ENCODE peak calls at places on chromosomes 7 and 10, in seven cellular contexts. I is colonic mucosa, N is H1, X is NT2/D1, O is K562, D is mesendoderm, T is GM12878. H is an unnamed sample.

GRCh38 chr10:58856508-58857240 is 319.8 kb upstream of the PHYHIPL start:
- DNase-seq in I (no peak), N (no peak), X (peak), O (no peak), D (peak), T (no peak), H (no peak)

GRCh38 chr7:104972510-104972909 is 41.5 kb upstream of the KMT2E start:
- DNase-seq in I (no peak), N (no peak), X (no peak), O (no peak), D (no peak), T (no peak), H (no peak)

GRCh38 chr10:61487506-61487905 is 34.3 kb upstream of the TMEM26 start:
- DNase-seq in I (no peak), N (no peak), X (no peak), O (no peak), D (no peak), T (no peak), H (no peak)

GRCh38 chr10:67606572-67606971 is 89.4 kb downstream of the CTNNA3 start:
- DNase-seq in I (no peak), N (no peak), X (peak), O (no peak), D (peak), T (no peak), H (no peak)

GRCh38 chr10:49161411-49161997 is 26.7 kb downstream of the TMEM273 start:
- DNase-seq in I (no peak), N (no peak), X (peak), O (peak), D (peak), T (no peak), H (no peak)

GRCh38 chr10:75272896-75273295 is 37.1 kb upstream of the COMTD1 start:
- DNase-seq in I (no peak), N (no peak), X (no peak), O (no peak), D (no peak), T (no peak), H (no peak)

GRCh38 chr7:682810-683209 is 43.7 kb upstream of the DNAAF5 start:
- DNase-seq in I (no peak), N (no peak), X (no peak), O (no peak), D (no peak), T (no peak), H (no peak)

GRCh38 chr7:77281780-77282478 is 82.3 kb upstream of the FGL2 start:
- DNase-seq in I (no peak), N (no peak), X (no peak), O (no peak), D (peak), T (no peak), H (no peak)

GRCh38 chr7:156475666-156476065 is 164.9 kb upstream of the RNF32 start:
- DNase-seq in I (no peak), N (no peak), X (peak), O (peak), D (peak), T (no peak), H (no peak)

GRCh38 chr10:22461891-22462290 is 116.6 kb downstream of the SPAG6 start:
- DNase-seq in I (no peak), N (no peak), X (no peak), O (no peak), D (no peak), T (no peak), H (no peak)

GRCh38 chr7:124459101-124460052 is 306.2 kb downstream of the GPR37 start:
- DNase-seq in I (no peak), N (no peak), X (no peak), O (no peak), D (no peak), T (no peak), H (no peak)

GRCh38 chr10:72227826-72228225 is 11.8 kb upstream of the ASCC1 start:
- DNase-seq in I (no peak), N (no peak), X (no peak), O (no peak), D (no peak), T (no peak), H (no peak)

GRCh38 chr7:24609059-24609458 is 35.8 kb downstream of the PALS2 start:
- DNase-seq in I (no peak), N (no peak), X (no peak), O (no peak), D (peak), T (no peak), H (no peak)

GRCh38 chr7:143320620-143321019 is 4.7 kb downstream of the CLCN1 start:
- DNase-seq in I (peak), N (no peak), X (no peak), O (no peak), D (no peak), T (no peak), H (no peak)

GRCh38 chr10:71985542-71986250 is 21.5 kb downstream of the CHST3 start:
- DNase-seq in I (no peak), N (no peak), X (no peak), O (no peak), D (no peak), T (peak), H (no peak)

GRCh38 chr10:3526721-3527120 is 258.3 kb downstream of the KLF6 start:
- DNase-seq in I (no peak), N (no peak), X (no peak), O (no peak), D (no peak), T (no peak), H (no peak)

DNA sequence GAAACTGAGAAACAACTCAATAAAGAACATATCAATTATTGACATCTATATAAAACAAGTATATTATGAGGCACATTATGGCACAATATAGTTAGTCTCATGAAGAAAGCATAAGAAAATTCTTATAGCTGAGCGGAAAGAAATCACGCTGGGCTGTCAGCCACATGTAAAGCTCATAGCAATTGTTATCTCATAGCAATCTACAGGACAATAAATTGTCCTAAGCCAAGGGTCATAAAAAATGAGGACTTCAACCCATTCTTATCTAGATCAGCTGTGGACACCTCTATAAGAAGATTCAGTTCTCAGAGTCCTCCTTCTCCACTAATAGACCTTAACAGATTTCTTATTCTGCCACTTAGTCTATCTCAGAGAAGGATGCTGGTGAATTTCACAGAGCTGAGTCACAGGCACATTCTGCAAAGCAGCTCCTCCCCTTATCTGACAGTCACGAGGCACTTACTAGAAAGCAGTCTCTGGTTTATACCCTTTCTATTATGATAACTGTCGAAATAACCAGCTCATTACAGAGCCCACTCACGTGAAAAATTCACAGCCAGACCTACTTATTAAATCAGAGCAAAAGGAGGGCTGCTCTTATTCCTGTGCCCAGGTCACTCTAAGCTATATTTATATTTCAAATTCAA is 185.3 kb upstream of the PCLO start:
- DNase-seq in I (no peak), N (no peak), X (peak), O (no peak), D (peak), T (no peak), H (no peak)
- H3K9ac ChIP-seq in I (no peak), N (no peak), X (no peak), O (no peak), D (no peak), T (no peak), H (no peak)

GRCh38 chr7:17183630-17184328 is 114.7 kb upstream of the AHR start:
- DNase-seq in I (no peak), N (no peak), X (no peak), O (no peak), D (no peak), T (no peak), H (no peak)
- H3K9ac ChIP-seq in I (no peak), N (no peak), X (no peak), O (no peak), D (no peak), T (no peak), H (no peak)

GRCh38 chr10:30357806-30358205 is 8.7 kb upstream of the MTPAP start:
- DNase-seq in I (no peak), N (no peak), X (no peak), O (no peak), D (no peak), T (no peak), H (no peak)

GRCh38 chr10:30355601-30356000 is 6.5 kb upstream of the MTPAP start:
- DNase-seq in I (no peak), N (no peak), X (no peak), O (no peak), D (no peak), T (no peak), H (no peak)

GRCh38 chr10:30357075-30357801 is 8.2 kb upstream of the MTPAP start:
- DNase-seq in I (no peak), N (no peak), X (no peak), O (peak), D (no peak), T (no peak), H (no peak)

GRCh38 chr10:30359373-30360206 is 10.5 kb upstream of the MTPAP start:
- DNase-seq in I (peak), N (peak), X (peak), O (peak), D (peak), T (peak), H (peak)

DNA sequence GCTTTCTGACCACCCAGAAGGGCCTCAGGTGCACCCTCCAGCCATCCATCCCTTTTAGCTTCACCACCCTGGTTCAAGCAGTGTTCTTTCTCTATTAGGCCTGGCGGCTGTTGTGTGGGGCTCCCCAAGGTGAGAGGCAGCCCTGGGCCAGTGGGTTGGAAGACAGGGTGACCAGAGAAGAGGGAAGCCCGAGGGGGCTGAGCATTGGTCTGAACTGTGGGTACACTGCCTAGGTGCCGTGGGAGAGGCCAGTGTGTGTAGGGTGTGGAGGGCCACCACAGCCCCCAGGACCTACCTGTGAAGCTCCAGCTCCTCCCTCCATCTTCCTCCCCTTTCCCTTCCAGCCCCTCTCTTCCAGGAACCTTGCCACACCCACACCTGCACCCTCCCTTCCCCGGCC is 9.1 kb upstream of the MTPAP start:
- DNase-seq in I (no peak), N (no peak), X (no peak), O (no peak), D (no peak), T (no peak), H (no peak)
- H3K9ac ChIP-seq in I (no peak), N (no peak), X (no peak), O (no peak), D (no peak), T (no peak), H (no peak)

DNA sequence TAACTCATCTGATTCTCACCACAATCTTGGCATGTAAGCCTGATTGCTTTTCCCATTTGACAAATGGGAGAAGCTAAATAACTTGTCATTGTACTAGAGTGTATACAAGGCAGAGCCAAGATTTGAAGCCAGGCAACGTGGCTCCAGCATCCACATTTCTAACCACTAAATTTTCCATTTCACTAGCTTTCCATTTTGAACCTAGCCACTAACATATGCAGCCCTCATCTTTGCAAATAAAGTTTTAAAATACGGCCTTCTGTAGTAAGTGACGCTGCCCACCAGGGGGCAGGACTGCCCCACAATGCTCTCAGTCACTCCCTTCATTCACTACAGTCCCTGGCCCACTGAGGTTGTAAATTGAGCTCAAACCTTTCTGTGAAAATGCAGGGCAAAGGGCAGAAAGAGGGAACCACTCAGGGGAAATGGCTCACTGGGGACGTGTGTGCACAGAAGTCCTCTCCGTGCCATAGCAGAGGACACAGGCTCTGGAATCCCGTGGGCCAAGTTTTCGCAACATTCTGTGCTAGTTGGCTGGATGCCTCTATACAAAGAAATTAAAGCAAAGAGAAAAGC is 315.7 kb downstream of the TNS3 start:
- DNase-seq in I (peak), N (peak), X (peak), O (peak), D (peak), T (peak), H (peak)
- H3K9ac ChIP-seq in I (no peak), N (no peak), X (no peak), O (no peak), D (peak), T (no peak), H (no peak)

H was measured in MM.1S.